ENCODE peak calls at places on chromosomes 7 and 10, in seven cellular contexts. G, Y, E, X, A, K and B are unnamed samples.

GRCh38 chr10:93461124-93461806 is 20.9 kb downstream of the MYOF start:
- DNase-seq in K (no peak), Y (no peak), G (peak), A (no peak), E (no peak), X (no peak), B (no peak)

GRCh38 chr7:84117304-84117703 is 77.3 kb downstream of the SEMA3A start:
- DNase-seq in K (no peak), E (no peak), X (no peak), G (no peak), Y (no peak), A (no peak), B (no peak)

GRCh38 chr7:17558558-17559332 is 260.3 kb downstream of the AHR start:
- DNase-seq in Y (no peak), K (no peak), X (peak), A (no peak), E (peak), G (peak), B (no peak)

GRCh38 chr7:5691536-5692090 is 89.8 kb downstream of the RNF216 start:
- DNase-seq in E (no peak), K (peak), Y (no peak), X (no peak), G (no peak), A (no peak), B (no peak)

GRCh38 chr7:18356195-18356645 is 139.3 kb upstream of the HDAC9 start:
- DNase-seq in Y (no peak), E (peak), X (no peak), G (peak), K (peak), A (peak), B (no peak)

GRCh38 chr7:48617988-48618387 is 306.4 kb upstream of the CDC14C start:
- DNase-seq in A (no peak), E (no peak), K (no peak), X (no peak), Y (no peak), G (no peak), B (no peak)

GRCh38 chr7:129958643-129959479 is 6.1 kb upstream of the UBE2H start:
- DNase-seq in K (no peak), A (no peak), G (peak), X (peak), E (peak), Y (peak), B (peak)

GRCh38 chr7:48105045-48105444 is 16.0 kb downstream of the UPP1 start:
- DNase-seq in Y (no peak), X (no peak), K (no peak), G (no peak), E (no peak), A (no peak), B (no peak)

GRCh38 chr7:104852386-104852785 is 161.6 kb upstream of the KMT2E start:
- DNase-seq in Y (no peak), K (peak), A (no peak), G (no peak), X (no peak), E (no peak), B (no peak)

GRCh38 chr10:91046891-91047290 is 126.0 kb upstream of the ANKRD1 start:
- DNase-seq in Y (no peak), K (no peak), A (no peak), G (no peak), E (no peak), X (no peak), B (no peak)

GRCh38 chr7:70607281-70607680 is 524.7 kb upstream of the GALNT17 start:
- DNase-seq in G (no peak), A (no peak), K (no peak), X (no peak), E (no peak), Y (no peak), B (no peak)

GRCh38 chr7:130273081-130273699 is 6.5 kb downstream of the CPA2 start:
- DNase-seq in A (peak), K (peak), Y (no peak), X (peak), G (peak), E (no peak), B (no peak)

GRCh38 chr7:40843338-40844026 is 708.7 kb downstream of the SUGCT start:
- DNase-seq in X (no peak), Y (no peak), K (no peak), G (peak), E (no peak), A (no peak), B (no peak)

GRCh38 chr10:91247360-91248111 is 27.1 kb downstream of the PCGF5 start:
- DNase-seq in Y (no peak), E (no peak), G (no peak), X (no peak), K (no peak), A (no peak), B (no peak)

GRCh38 chr10:133276435-133277201 is at the start of gene ADAM8:
- DNase-seq in E (no peak), Y (no peak), A (no peak), G (no peak), K (peak), X (no peak), B (no peak)